ENCODE peak calls at places on chromosomes 3 and 15, in five cellular contexts. S, H, V, M and B are unnamed samples. For H3K9me3, the result is how much of the 10 kb centered on the place peaks cover.

GRCh38 chr3:12829404-12829803 is 12.0 kb downstream of the RPL32 start:
- DNase-seq in S (no peak), H (no peak), V (no peak), M (no peak), B (no peak)

GRCh38 chr15:86398986-86399677 is 319.5 kb downstream of the AGBL1 start:
- DNase-seq in S (no peak), H (no peak), V (no peak), M (peak), B (no peak)

GRCh38 chr15:101487060-101487459 is 2.4 kb downstream of the PCSK6 start:
- DNase-seq in S (no peak), H (no peak), V (no peak), M (no peak), B (no peak)

GRCh38 chr3:48399387-48400172 is 27.6 kb downstream of the FBXW12 start:
- DNase-seq in S (no peak), H (no peak), V (peak), M (no peak), B (no peak)

GRCh38 chr3:124513610-124513997 is 216.6 kb upstream of the UMPS start:
- DNase-seq in S (no peak), H (no peak), V (no peak), M (no peak), B (no peak)

GRCh38 chr3:126465928-126466564 is 9.6 kb downstream of the ZXDC start:
- DNase-seq in S (no peak), H (peak), V (no peak), M (no peak), B (no peak)

GRCh38 chr15:49760749-49761148 is 139.9 kb downstream of the DTWD1 start:
- DNase-seq in S (no peak), H (no peak), V (no peak), M (no peak), B (no peak)

GRCh38 chr3:188772886-188773285 is 398.9 kb upstream of the TPRG1 start:
- DNase-seq in S (no peak), H (no peak), V (peak), M (no peak), B (no peak)

GRCh38 chr3:13783556-13783955 is 96.3 kb downstream of the WNT7A start:
- DNase-seq in S (no peak), H (no peak), V (no peak), M (no peak), B (no peak)

GRCh38 chr3:194158942-194159439 is 23.0 kb downstream of the HES1 start:
- DNase-seq in S (no peak), H (no peak), V (no peak), M (no peak), B (no peak)

GRCh38 chr15:32870240-32871033 is 152.6 kb downstream of the GREM1 start:
- DNase-seq in S (no peak), H (no peak), V (no peak), M (no peak), B (no peak)

GRCh38 chr15:77002954-77003912 is 8.3 kb downstream of the PSTPIP1 start:
- DNase-seq in S (peak), H (peak), V (peak), M (peak), B (peak)

GRCh38 chr3:11375333-11376076 is 103.3 kb downstream of the ATG7 start:
- DNase-seq in S (no peak), H (no peak), V (no peak), M (no peak), B (no peak)

GRCh38 chr15:70768247-70768883 is 5.0 kb upstream of the UACA start:
- DNase-seq in S (no peak), H (no peak), V (no peak), M (no peak), B (no peak)

GRCh38 chr3:63559884-63560283 is 92.6 kb upstream of the SNTN start:
- DNase-seq in S (no peak), H (no peak), V (no peak), M (no peak), B (no peak)

GRCh38 chr3:72960812-72961518 is 35.6 kb upstream of the PPP4R2 start:
- DNase-seq in S (no peak), H (no peak), V (peak), M (peak), B (no peak)

GRCh38 chr3:80785475-80785874 is 976.0 kb downstream of the GBE1 start:
- DNase-seq in S (no peak), H (peak), V (no peak), M (no peak), B (no peak)

GRCh38 chr15:53918180-53919079 is 59.8 kb upstream of the UNC13C start:
- DNase-seq in S (no peak), H (peak), V (peak), M (no peak), B (no peak)

GRCh38 chr15:94674251-94674650 is 442.9 kb downstream of the MCTP2 start:
- DNase-seq in S (no peak), H (no peak), V (no peak), M (no peak), B (no peak)

GRCh38 chr3:191316876-191317603 is 12.2 kb upstream of the CCDC50 start:
- DNase-seq in S (no peak), H (peak), V (no peak), M (no peak), B (no peak)

GRCh38 chr3:32376098-32376497 is 15.6 kb upstream of the CMTM7 start:
- DNase-seq in S (no peak), H (no peak), V (no peak), M (no peak), B (no peak)

GRCh38 chr3:63625161-63625560 is 27.3 kb upstream of the SNTN start:
- DNase-seq in S (no peak), H (no peak), V (no peak), M (no peak), B (no peak)

GRCh38 chr15:87348746-87349145 is 907.8 kb downstream of the NTRK3 start:
- DNase-seq in S (no peak), H (no peak), V (no peak), M (no peak), B (no peak)

GRCh38 chr3:183536238-183536880 is 19.1 kb downstream of the KLHL6 start:
- DNase-seq in S (no peak), H (no peak), V (no peak), M (no peak), B (no peak)

GRCh38 chr3:49295489-49296058 is 18.5 kb upstream of the C3orf62 start:
- DNase-seq in S (no peak), H (peak), V (no peak), M (peak), B (no peak)

GRCh38 chr15:78306176-78306774 is 6.9 kb upstream of the SKIC8 start:
- DNase-seq in S (no peak), H (no peak), V (no peak), M (no peak), B (no peak)

GRCh38 chr3:112638327-112639020 is 2.5 kb downstream of the CCDC80 start:
- DNase-seq in S (no peak), H (no peak), V (no peak), M (no peak), B (no peak)

GRCh38 chr3:78645628-78646310 is 1122.0 kb downstream of the ROBO1 start:
- DNase-seq in S (no peak), H (no peak), V (no peak), M (peak), B (no peak)
- H3K9me3 ChIP-seq in S (under half), H (under half), V (under half), M (under half), B (under half)

GRCh38 chr3:78992400-78992799 is 775.4 kb downstream of the ROBO1 start:
- DNase-seq in S (no peak), H (no peak), V (no peak), M (no peak), B (no peak)

GRCh38 chr3:78992830-78993229 is 775.0 kb downstream of the ROBO1 start:
- DNase-seq in S (no peak), H (no peak), V (no peak), M (no peak), B (no peak)

GRCh38 chr3:78994174-78995027 is 773.4 kb downstream of the ROBO1 start:
- DNase-seq in S (no peak), H (no peak), V (no peak), M (no peak), B (no peak)

GRCh38 chr3:78993375-78993774 is 774.4 kb downstream of the ROBO1 start:
- DNase-seq in S (no peak), H (no peak), V (no peak), M (no peak), B (no peak)

GRCh38 chr3:78995087-78995486 is 772.7 kb downstream of the ROBO1 start:
- DNase-seq in S (no peak), H (no peak), V (no peak), M (no peak), B (no peak)
- H3K9me3 ChIP-seq in S (under half), H (under half), V (under half), M (under half), B (under half)

DNA sequence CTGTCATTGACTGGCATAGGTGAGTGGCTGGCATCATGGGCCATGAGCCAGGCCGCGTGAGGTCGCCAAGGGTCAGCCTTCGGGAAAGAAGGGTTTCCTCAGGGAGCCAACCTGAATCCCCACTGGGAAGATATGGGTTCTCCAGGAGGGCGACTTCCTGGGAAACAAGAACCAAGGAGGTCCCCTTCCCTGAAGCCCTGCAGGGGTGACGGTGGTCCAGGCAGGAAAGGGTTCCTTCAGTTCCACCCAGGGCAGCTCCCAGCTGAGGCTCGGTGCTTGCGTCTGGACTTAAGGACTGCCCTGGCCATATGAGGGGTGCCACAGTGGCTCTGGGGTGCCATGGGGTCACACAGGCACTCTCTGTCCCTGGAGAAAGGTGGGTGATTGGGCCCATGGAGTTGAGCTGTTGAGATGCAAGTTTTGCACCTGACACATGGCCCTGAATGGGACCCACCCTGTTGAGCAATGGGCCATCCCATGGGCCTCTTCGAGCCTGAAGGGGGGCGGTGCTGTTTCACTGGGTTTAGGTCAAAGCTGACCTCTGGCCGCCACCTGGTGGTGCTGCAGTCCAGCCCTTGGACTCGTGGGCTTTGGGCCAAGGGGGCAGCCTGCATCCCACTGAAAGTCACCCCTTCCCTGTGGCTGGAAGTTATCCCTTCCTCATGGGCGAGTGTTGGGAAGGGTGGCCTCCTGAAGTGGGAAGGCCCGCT is 228.1 kb downstream of the SNRPN start:
- DNase-seq in S (no peak), H (peak), V (peak), M (no peak), B (no peak)
- H3K9me3 ChIP-seq in S (under half), H (under half), V (under half), M (half or more), B (under half)

GRCh38 chr15:24017470-24017869 is 330.4 kb upstream of the NDN start:
- DNase-seq in S (no peak), H (no peak), V (no peak), M (no peak), B (no peak)
- H3K9me3 ChIP-seq in S (under half), H (under half), V (under half), M (under half), B (under half)

GRCh38 chr3:44659434-44659833 is 10.9 kb downstream of the ZNF35 start:
- DNase-seq in S (no peak), H (no peak), V (no peak), M (no peak), B (no peak)

GRCh38 chr3:44661189-44661588 is 12.7 kb downstream of the ZNF35 start:
- DNase-seq in S (no peak), H (no peak), V (no peak), M (no peak), B (no peak)

DNA sequence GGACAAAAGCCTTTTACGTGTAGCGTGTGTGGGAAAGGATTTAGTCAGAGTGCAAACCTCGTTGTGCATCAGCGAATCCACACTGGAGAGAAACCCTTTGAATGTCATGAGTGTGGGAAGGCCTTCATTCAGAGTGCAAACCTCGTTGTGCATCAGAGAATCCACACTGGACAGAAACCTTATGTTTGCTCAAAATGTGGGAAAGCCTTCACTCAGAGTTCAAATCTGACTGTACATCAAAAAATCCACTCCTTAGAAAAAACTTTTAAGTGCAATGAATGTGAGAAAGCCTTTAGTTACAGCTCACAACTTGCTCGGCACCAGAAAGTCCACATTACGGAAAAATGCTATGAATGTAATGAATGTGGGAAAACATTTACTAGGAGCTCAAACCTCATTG is 10.5 kb downstream of the ZNF35 start:
- DNase-seq in S (no peak), H (no peak), V (no peak), M (no peak), B (no peak)
- H3K9me3 ChIP-seq in S (under half), H (under half), V (under half), M (half or more), B (under half)

DNA sequence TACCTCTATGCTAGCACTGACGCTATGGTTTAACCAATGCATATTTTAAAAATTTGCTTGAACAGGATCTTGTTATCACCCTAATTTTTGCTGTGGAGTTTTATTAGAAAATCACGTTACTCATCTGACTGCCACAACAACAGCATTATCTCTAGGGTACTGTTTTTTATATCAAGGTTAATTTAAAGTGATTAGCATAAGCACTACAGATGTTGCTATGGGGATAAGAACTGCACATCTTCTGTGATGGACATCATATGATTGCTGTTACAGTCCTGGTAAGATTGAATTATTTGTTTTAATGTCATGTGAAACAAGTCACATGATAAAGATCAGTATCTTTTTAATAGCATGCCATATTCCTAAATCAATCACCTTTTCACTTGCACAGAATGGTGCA is 492.2 kb upstream of the ROBO2 start:
- DNase-seq in S (no peak), H (no peak), V (no peak), M (no peak), B (no peak)
- H3K9me3 ChIP-seq in S (under half), H (under half), V (under half), M (under half), B (under half)

DNA sequence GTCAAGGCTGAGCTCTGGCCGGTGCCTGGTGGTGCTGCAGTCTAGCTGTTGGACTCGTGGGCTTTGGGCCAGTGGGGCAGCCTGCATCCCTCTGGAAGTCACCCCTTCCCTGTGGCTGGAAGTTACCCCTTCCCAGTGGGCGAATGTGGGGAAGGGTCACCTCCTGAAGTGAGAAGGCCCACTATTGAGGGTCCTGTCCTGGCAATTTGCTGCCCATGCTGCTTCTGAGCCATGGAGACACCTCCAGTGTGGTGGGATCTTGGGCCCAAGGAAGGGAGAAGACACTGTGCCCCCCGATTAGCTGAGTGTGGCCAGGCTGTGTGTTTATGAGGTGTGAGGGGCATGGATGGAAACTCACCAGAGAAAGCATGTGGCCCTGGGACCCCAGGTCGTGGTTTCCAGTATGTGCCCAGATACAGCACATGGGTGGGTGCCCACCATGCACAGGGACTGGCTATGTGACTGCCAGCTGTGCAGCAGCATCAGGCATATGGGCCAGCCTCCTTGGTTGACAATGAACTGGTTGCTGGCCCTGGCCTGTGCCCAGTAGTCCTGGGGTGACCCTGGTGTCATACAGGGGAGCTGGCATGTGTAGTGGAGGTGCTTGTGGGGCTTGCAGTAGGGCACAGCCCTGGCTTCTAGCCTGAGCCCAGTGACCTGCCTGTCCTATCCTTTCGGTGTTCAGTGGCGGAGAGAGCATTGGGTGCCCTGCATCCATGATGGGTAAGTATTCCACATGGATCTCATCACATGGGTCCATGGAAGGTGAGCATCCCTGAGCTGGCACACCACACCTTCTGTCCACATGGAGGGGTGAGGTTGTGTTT is 221.2 kb downstream of the SNRPN start:
- DNase-seq in S (no peak), H (no peak), V (peak), M (peak), B (no peak)
- H3K9me3 ChIP-seq in S (under half), H (under half), V (under half), M (half or more), B (under half)